ENCODE peak calls at places on chromosomes 13 and 19, in nine cellular contexts. R, N, E, X, J, U, L, Q and Y are unnamed samples. For H3K27me3, the result is how much of the 10 kb centered on the place peaks cover.

GRCh38 chr13:99359493-99359892 is 52.3 kb upstream of the GPR183 start:
- DNase-seq in R (no peak), E (no peak), Q (no peak), U (no peak), L (no peak), X (no peak), J (no peak), N (no peak), Y (no peak)

GRCh38 chr19:12000152-12000981 is 35.1 kb downstream of the ZNF433 start:
- DNase-seq in R (no peak), U (no peak), E (no peak), N (no peak), L (no peak), J (no peak), Q (no peak), X (peak), Y (no peak)

GRCh38 chr19:48967346-48968178 is 2.5 kb downstream of the FTL start:
- DNase-seq in J (no peak), U (no peak), X (no peak), N (no peak), E (no peak), R (peak), L (no peak), Q (no peak), Y (peak)

GRCh38 chr19:8107301-8107903 is 42.0 kb downstream of the FBN3 start:
- DNase-seq in Q (no peak), E (no peak), L (no peak), J (no peak), N (no peak), R (no peak), U (no peak), X (no peak), Y (no peak)

GRCh38 chr19:4455742-4456565 is 1.6 kb downstream of the UBXN6 start:
- DNase-seq in Q (no peak), L (no peak), U (no peak), N (no peak), J (no peak), R (no peak), E (no peak), X (peak), Y (peak)

GRCh38 chr19:11180346-11180745 is 17.0 kb downstream of the KANK2 start:
- DNase-seq in R (no peak), U (no peak), L (no peak), X (no peak), Q (no peak), E (no peak), J (no peak), N (no peak), Y (no peak)

GRCh38 chr19:28213476-28214082 is 999.4 kb downstream of the UQCRFS1 start:
- DNase-seq in X (no peak), J (no peak), Q (no peak), N (no peak), R (no peak), E (no peak), L (no peak), U (peak), Y (no peak)

GRCh38 chr13:35470671-35471465 is 5.6 kb downstream of the MAB21L1 start:
- DNase-seq in R (peak), J (peak), L (no peak), Q (no peak), N (no peak), U (no peak), X (no peak), E (no peak), Y (peak)

GRCh38 chr13:79281335-79281734 is 124.7 kb downstream of the RBM26 start:
- DNase-seq in L (no peak), X (no peak), E (no peak), R (peak), U (peak), J (no peak), Q (no peak), N (no peak), Y (no peak)

GRCh38 chr13:20182231-20182846 is 10.4 kb downstream of the GJB2 start:
- DNase-seq in R (peak), X (peak), N (no peak), Q (peak), J (no peak), U (no peak), E (peak), L (peak), Y (no peak)

GRCh38 chr13:48555441-48555840 is 22.6 kb upstream of the RCBTB2 start:
- DNase-seq in E (no peak), Q (no peak), U (no peak), L (no peak), J (no peak), X (no peak), N (no peak), R (no peak), Y (no peak)

GRCh38 chr13:73767191-73767741 is 366.9 kb downstream of the KLF12 start:
- DNase-seq in N (no peak), L (no peak), E (no peak), J (no peak), U (no peak), Q (no peak), R (peak), X (no peak), Y (no peak)

GRCh38 chr19:38647368-38647965 is at the start of gene ACTN4:
- DNase-seq in J (peak), X (peak), U (peak), Q (peak), E (peak), L (peak), R (peak), N (peak), Y (peak)

GRCh38 chr13:105925496-105925895 is 610.0 kb downstream of the EFNB2 start:
- DNase-seq in Q (no peak), X (peak), N (no peak), R (no peak), L (no peak), U (no peak), J (no peak), E (no peak), Y (no peak)

GRCh38 chr13:51000576-51001260 is 91.1 kb downstream of the RNASEH2B start:
- DNase-seq in L (no peak), R (no peak), N (no peak), X (peak), U (no peak), Q (no peak), E (peak), J (no peak), Y (peak)

GRCh38 chr19:30322641-30323320 is 49.4 kb upstream of the ZNF536 start:
- DNase-seq in J (no peak), X (no peak), E (no peak), Q (no peak), N (no peak), R (peak), U (no peak), L (no peak), Y (no peak)

GRCh38 chr13:42762251-42762650 is 19.1 kb upstream of the FAM216B start:
- DNase-seq in L (no peak), N (no peak), X (peak), U (no peak), Q (no peak), R (no peak), E (no peak), J (no peak), Y (no peak)

GRCh38 chr13:99978781-99979452 is 2.7 kb upstream of the ZIC2 start:
- DNase-seq in N (no peak), E (no peak), X (no peak), L (no peak), Q (no peak), R (peak), J (peak), U (no peak), Y (no peak)

GRCh38 chr13:107138987-107139386 is 571.0 kb upstream of the ARGLU1 start:
- DNase-seq in N (no peak), U (no peak), X (no peak), E (no peak), Q (no peak), R (no peak), J (no peak), L (no peak), Y (no peak)

GRCh38 chr13:44713793-44714469 is 137.8 kb upstream of the TSC22D1 start:
- DNase-seq in J (no peak), L (no peak), U (no peak), N (no peak), X (peak), E (peak), R (peak), Q (no peak), Y (no peak)

GRCh38 chr13:42602910-42603309 is 29.0 kb downstream of the TNFSF11 start:
- DNase-seq in L (no peak), X (no peak), Q (no peak), E (no peak), R (no peak), J (no peak), N (no peak), U (no peak), Y (no peak)

GRCh38 chr19:7973883-7974282 is 30.4 kb upstream of the TIMM44 start:
- DNase-seq in Q (no peak), R (no peak), N (peak), L (no peak), J (peak), E (no peak), X (no peak), U (no peak), Y (peak)

GRCh38 chr13:19864018-19864338 is 529 bp upstream of the ZMYM5 start:
- DNase-seq in Q (peak), X (no peak), E (no peak), N (peak), U (no peak), L (peak), J (peak), R (no peak), Y (peak)

GRCh38 chr19:5586300-5587070 is 18.7 kb upstream of the TINCR start:
- DNase-seq in Q (no peak), U (no peak), X (no peak), J (peak), R (no peak), L (no peak), N (no peak), E (no peak), Y (no peak)
- H3K27me3 ChIP-seq in Q (under half), U (under half), X (under half), J (under half), R (under half), L (under half), N (under half), E (under half), Y (under half)

GRCh38 chr13:91400094-91400462 is 1.7 kb downstream of the GPC5 start:
- DNase-seq in R (no peak), E (no peak), Q (no peak), N (no peak), U (no peak), J (no peak), L (no peak), X (no peak), Y (no peak)

GRCh38 chr13:91401916-91402315 is 3.5 kb downstream of the GPC5 start:
- DNase-seq in U (no peak), L (no peak), X (no peak), E (no peak), Q (no peak), R (no peak), N (no peak), J (no peak), Y (no peak)

GRCh38 chr13:91399189-91400093 is 1.0 kb downstream of the GPC5 start:
- DNase-seq in J (peak), E (no peak), L (no peak), N (no peak), X (no peak), R (no peak), Q (no peak), U (no peak), Y (no peak)

GRCh38 chr13:91397595-91397994 is 826 bp upstream of the GPC5 start:
- DNase-seq in N (no peak), U (no peak), J (no peak), Q (no peak), L (no peak), X (no peak), R (no peak), E (no peak), Y (no peak)

GRCh38 chr13:91398413-91399188 is at the start of gene GPC5:
- DNase-seq in X (peak), J (peak), U (peak), Q (peak), E (no peak), R (peak), N (peak), L (peak), Y (peak)
- H3K27me3 ChIP-seq in X (under half), J (under half), U (under half), Q (under half), E (under half), R (under half), N (under half), L (under half), Y (half or more)

DNA sequence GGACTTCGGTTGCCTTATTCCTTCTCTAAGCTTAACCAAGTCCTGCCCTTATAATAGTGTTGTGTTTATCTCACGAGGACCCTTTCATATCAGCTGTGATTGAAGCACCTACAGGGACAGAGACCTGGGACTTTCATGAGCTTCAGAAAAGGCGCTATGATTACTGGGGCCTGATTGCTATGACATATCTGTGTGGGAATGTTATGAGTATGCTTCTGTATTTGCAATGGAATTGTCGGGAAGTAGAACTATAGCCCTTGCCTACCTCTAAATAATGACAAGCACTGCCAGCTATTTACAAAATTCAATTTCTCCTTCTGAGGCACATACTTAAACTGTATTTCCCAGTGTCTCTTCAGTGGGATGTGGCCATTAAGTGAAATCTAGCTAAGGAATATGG is 191.5 kb downstream of the LHFPL6 start:
- DNase-seq in Q (no peak), E (no peak), U (no peak), X (no peak), J (no peak), N (no peak), R (no peak), L (no peak), Y (no peak)
- H3K27me3 ChIP-seq in Q (under half), E (under half), U (under half), X (under half), J (under half), N (under half), R (under half), L (under half), Y (under half)

DNA sequence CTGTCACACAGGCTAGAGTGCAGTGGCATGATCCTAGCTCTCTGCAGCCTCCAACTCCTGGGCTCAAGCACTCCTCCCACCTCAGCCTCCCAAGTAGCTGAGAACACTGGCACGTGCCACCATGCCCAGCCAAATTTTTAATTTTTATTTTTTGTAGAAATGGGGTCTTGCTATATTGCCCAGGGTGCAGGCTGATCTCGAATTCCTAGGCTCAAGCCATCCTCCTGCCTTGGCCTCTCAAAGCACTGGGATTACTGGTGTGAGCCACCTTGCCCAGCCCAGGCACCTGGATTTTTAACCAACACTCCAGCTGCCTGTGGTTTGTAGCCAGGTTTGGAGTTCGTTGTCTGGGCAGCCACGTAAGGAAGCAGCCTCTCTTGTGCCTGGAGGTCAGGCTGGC is 9.3 kb upstream of the PEPD start:
- DNase-seq in E (no peak), N (no peak), R (no peak), J (no peak), X (no peak), L (no peak), U (no peak), Q (no peak), Y (no peak)
- H3K27me3 ChIP-seq in E (under half), N (under half), R (under half), J (under half), X (under half), L (under half), U (under half), Q (under half), Y (half or more)